ENCODE peak calls at places on chromosomes 16 and 17, in ten cellular contexts. F is heart left ventricle; M is upper lobe of right lung; P is HAP-1; R is adipocyte; N is CD8-positive, alpha-beta memory T cell; W is stomach; U is CD8-positive, alpha-beta T cell; T is fibroblast of lung; X is ovary. J is an unnamed sample.
A peak's percentile ranks its signal among the peaks of the same experiment; 100 is the strongest.

GRCh38 chr16:28292731-28293588 is 635 bp downstream of the SBK1 start:
- DNase-seq in P (peak; percentile 72), F (no peak), M (peak; percentile 68), U (peak; percentile 44), W (no peak), X (peak; percentile 36), N (no peak), T (no peak), R (no peak), J (no peak)

GRCh38 chr16:73002836-73003235 is 45.1 kb downstream of the ZFHX3 start:
- DNase-seq in N (no peak), F (no peak), R (peak; percentile 65), T (peak; percentile 31), P (no peak), U (no peak), W (no peak), M (no peak), X (no peak), J (no peak)

GRCh38 chr16:3482659-3483241 is 12.5 kb downstream of the C16orf90 start:
- DNase-seq in P (no peak), M (no peak), T (no peak), U (no peak), X (no peak), F (no peak), W (no peak), N (no peak), R (no peak), J (no peak)

GRCh38 chr16:10181196-10182162 is 749 bp downstream of the GRIN2A start:
- DNase-seq in N (no peak), T (peak; percentile 18), P (peak; percentile 67), U (peak; percentile 21), R (peak; percentile 75), M (peak; percentile 83), F (peak; percentile 54), W (peak; percentile 71), X (peak; percentile 75), J (peak; percentile 63)

GRCh38 chr17:49490271-49490670 is 4.8 kb upstream of the NGFR start:
- DNase-seq in M (no peak), W (no peak), N (no peak), T (no peak), U (no peak), P (no peak), F (no peak), R (no peak), X (no peak), J (no peak)

GRCh38 chr16:21211486-21211885 is at the start of gene ZP2:
- DNase-seq in W (no peak), F (no peak), U (no peak), N (no peak), P (no peak), X (no peak), T (no peak), M (no peak), R (no peak), J (no peak)

GRCh38 chr17:67605259-67605912 is 112.3 kb upstream of the NOL11 start:
- DNase-seq in R (no peak), F (peak; percentile 73), P (no peak), T (peak; percentile 44), W (peak; percentile 75), N (no peak), U (no peak), X (peak; percentile 86), M (no peak), J (no peak)

GRCh38 chr17:39753514-39754160 is 15.9 kb downstream of the GRB7 start:
- DNase-seq in R (peak; percentile 51), W (peak; percentile 67), M (no peak), T (no peak), F (peak; percentile 72), P (no peak), N (no peak), U (peak; percentile 76), X (no peak), J (no peak)

GRCh38 chr17:50626037-50626574 is 8.6 kb upstream of the ABCC3 start:
- DNase-seq in R (peak; percentile 83), X (peak; percentile 88), P (peak; percentile 89), N (peak; percentile 44), W (peak; percentile 82), M (peak; percentile 84), T (peak; percentile 78), F (peak; percentile 80), U (peak; percentile 63), J (peak; percentile 39)

GRCh38 chr16:3879887-3880564 is 487 bp downstream of the CREBBP start:
- DNase-seq in U (peak; percentile 76), R (peak; percentile 88), T (peak; percentile 58), X (peak; percentile 88), M (peak; percentile 90), W (peak; percentile 79), F (peak; percentile 84), N (peak; percentile 72), P (peak; percentile 81), J (peak; percentile 29)

GRCh38 chr17:83203073-83203471 is 123.7 kb downstream of the METRNL start:
- DNase-seq in F (peak; percentile 71), P (no peak), T (peak; percentile 97), R (peak; percentile 94), X (peak; percentile 24), M (peak; percentile 81), N (no peak), W (peak; percentile 37), U (no peak), J (peak; percentile 38)
- H3K9me3 ChIP-seq in F (no peaks in the 10 kb centered on the region), P (no peaks in the 10 kb centered on the region), T (no peaks in the 10 kb centered on the region), R (no peaks in the 10 kb centered on the region), X (no peaks in the 10 kb centered on the region), M (no peaks in the 10 kb centered on the region), N (no peaks in the 10 kb centered on the region), W (no peaks in the 10 kb centered on the region), U (no peaks in the 10 kb centered on the region), J (no peaks in the 10 kb centered on the region)

DNA sequence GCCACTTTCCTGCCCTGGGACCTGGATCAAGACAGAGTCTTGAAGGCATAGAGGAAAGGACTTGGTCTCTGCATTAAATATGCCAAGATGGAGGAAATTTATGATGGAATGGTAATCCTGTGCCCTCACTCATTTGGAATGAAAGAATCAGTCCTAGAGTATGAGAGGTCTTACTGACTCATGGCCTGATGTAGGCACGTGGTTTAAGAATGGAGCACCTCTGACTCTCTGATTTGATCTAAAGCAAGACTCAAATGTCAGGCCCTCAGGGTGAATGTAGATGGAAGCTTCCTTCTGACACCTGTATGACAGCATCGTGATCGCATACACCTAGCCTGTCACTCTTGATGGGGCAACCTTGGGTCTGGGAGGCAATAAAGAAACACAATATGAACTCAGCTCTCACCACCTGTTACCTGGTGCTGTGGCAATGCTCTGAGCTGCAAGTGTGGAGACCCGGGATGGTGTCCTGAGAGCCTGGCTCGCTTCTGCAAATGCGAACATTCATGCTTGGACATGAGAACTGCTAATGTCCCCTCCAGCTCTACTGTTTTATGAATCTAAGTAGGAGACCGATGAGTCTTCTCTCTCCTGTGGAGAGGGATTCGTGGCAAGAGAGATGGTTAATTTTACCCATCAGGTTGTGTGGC is 229.9 kb downstream of the ABCC12 start:
- DNase-seq in P (no peak), T (no peak), U (no peak), W (no peak), X (no peak), R (no peak), M (no peak), F (no peak), N (no peak), J (peak; percentile 77)
- H3K4me3 ChIP-seq in P (no peak overlapping the region), T (no peak overlapping the region), U (no peak overlapping the region), W (no peak overlapping the region), X (no peak overlapping the region), R (no peak overlapping the region), M (no peak overlapping the region), F (no peak overlapping the region), N (no peak overlapping the region), J (no peak overlapping the region)

DNA sequence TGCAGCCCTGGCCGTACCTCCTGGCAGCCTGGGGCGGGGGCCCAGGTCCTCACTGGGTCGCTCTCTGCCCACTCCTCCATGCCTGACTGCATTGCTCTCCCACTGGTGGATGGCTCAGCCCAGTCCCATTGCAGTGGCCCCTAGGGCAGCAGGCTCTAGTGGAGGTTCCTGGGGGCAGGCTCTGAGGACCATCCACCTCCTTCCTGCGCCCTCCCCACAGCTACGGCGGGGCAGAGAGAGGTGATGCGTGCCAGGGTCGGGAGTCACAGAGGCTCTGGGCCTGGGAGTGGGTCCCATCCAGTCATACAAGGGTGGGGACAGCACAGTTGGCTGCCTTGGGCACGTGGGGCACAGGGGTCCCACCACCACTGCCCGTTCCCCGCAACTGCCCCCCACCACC is 44.0 kb upstream of the CLEC19A start:
- DNase-seq in F (no peak), X (no peak), R (no peak), N (no peak), U (no peak), W (no peak), M (no peak), P (no peak), T (no peak), J (no peak)
- H3K9me3 ChIP-seq in F (peaks cover 1% of the 10 kb centered on the region), X (no peaks in the 10 kb centered on the region), R (peaks cover 6% of the 10 kb centered on the region), N (no peaks in the 10 kb centered on the region), U (no peaks in the 10 kb centered on the region), W (peaks cover 6% of the 10 kb centered on the region), M (no peaks in the 10 kb centered on the region), P (no peaks in the 10 kb centered on the region), T (no peaks in the 10 kb centered on the region), J (no peaks in the 10 kb centered on the region)

GRCh38 chr17:7443499-7444485 is 1.1 kb upstream of the CHRNB1 start:
- DNase-seq in M (no peak), X (no peak), W (no peak), N (no peak), T (peak; percentile 52), F (no peak), U (no peak), P (no peak), R (peak; percentile 31), J (peak; percentile 90)

GRCh38 chr17:7445011-7445927 is at the start of gene CHRNB1:
- DNase-seq in T (peak; percentile 20), R (peak; percentile 48), X (peak; percentile 73), P (no peak), F (peak; percentile 90), M (peak; percentile 91), U (peak; percentile 45), W (peak; percentile 78), N (peak; percentile 30), J (no peak)

GRCh38 chr17:7448461-7448860 is 3.6 kb downstream of the CHRNB1 start:
- DNase-seq in X (no peak), R (no peak), P (no peak), F (peak; percentile 10), N (no peak), M (no peak), U (no peak), T (no peak), W (no peak), J (no peak)

GRCh38 chr17:7444682-7445010 is 215 bp upstream of the CHRNB1 start:
- DNase-seq in P (no peak), N (no peak), W (no peak), T (no peak), R (no peak), F (no peak), X (no peak), U (no peak), M (no peak), J (no peak)

GRCh38 chr17:7446669-7447068 is 1.8 kb downstream of the CHRNB1 start:
- DNase-seq in P (no peak), F (no peak), U (no peak), X (no peak), T (no peak), R (no peak), N (no peak), M (no peak), W (no peak), J (no peak)
- H3K4me3 ChIP-seq in P (no peak overlapping the region), F (no peak overlapping the region), U (no peak overlapping the region), X (no peak overlapping the region), T (no peak overlapping the region), R (no peak overlapping the region), N (no peak overlapping the region), M (no peak overlapping the region), W (no peak overlapping the region), J (no peak overlapping the region)

DNA sequence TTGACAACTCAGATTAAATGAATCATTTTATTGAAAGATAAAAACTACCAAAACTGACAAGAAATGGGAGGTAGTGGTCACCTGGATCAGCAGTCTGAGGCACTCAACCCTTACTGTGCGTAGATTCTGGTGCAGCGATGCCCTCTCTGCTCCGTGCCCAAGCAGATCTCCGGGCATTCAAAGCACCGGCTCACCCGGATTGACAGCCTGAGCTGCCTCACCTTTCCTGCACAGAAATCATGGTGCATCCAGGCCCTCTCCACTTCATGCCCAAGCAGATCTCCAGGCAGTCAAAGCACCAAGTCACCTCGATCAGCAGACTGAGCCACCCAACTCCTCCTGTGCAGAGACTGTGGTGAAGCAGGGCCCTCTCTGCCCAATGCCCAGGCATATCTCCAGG is 196.8 kb downstream of the CA10 start:
- DNase-seq in M (no peak), F (no peak), T (no peak), W (no peak), U (no peak), P (no peak), R (no peak), N (no peak), X (no peak), J (no peak)
- H3K9me3 ChIP-seq in M (peaks cover 11% of the 10 kb centered on the region), F (peaks cover 23% of the 10 kb centered on the region), T (no peaks in the 10 kb centered on the region), W (no peaks in the 10 kb centered on the region), U (no peaks in the 10 kb centered on the region), P (no peaks in the 10 kb centered on the region), R (peaks cover 20% of the 10 kb centered on the region), N (no peaks in the 10 kb centered on the region), X (no peaks in the 10 kb centered on the region), J (peaks cover 7% of the 10 kb centered on the region)

J was measured in mammary epithelial cell.